ENCODE peak calls at places on chromosomes 4 and X, in five cellular contexts. One of them, this sample, is unnamed. For H3K9me3, the result is how much of the 10 kb centered on the place peaks cover.

GRCh38 chr4:80125252-80126177 is 52.5 kb upstream of the ANTXR2 start:
- DNase-seq in OCI-LY7: peak
- DNase-seq in breast epithelium: no peak
- DNase-seq in aorta: no peak
- DNase-seq in CD8-positive, alpha-beta T cell: peak
- DNase-seq in this sample: peak

GRCh38 chr4:176964116-176964691 is 171.5 kb upstream of the VEGFC start:
- DNase-seq in CD8-positive, alpha-beta T cell: no peak
- DNase-seq in OCI-LY7: peak
- DNase-seq in breast epithelium: no peak
- DNase-seq in aorta: no peak
- DNase-seq in this sample: no peak

GRCh38 chr4:107392380-107392779 is 327.7 kb downstream of the PAPSS1 start:
- DNase-seq in aorta: no peak
- DNase-seq in OCI-LY7: no peak
- DNase-seq in breast epithelium: no peak
- DNase-seq in CD8-positive, alpha-beta T cell: no peak
- DNase-seq in this sample: no peak

GRCh38 chrX:66731398-66731797 is 92.5 kb upstream of the EDA2R start:
- DNase-seq in aorta: no peak
- DNase-seq in CD8-positive, alpha-beta T cell: no peak
- DNase-seq in OCI-LY7: peak
- DNase-seq in breast epithelium: no peak
- DNase-seq in this sample: no peak

GRCh38 chr4:17636696-17637351 is 22.4 kb downstream of the MED28 start:
- DNase-seq in aorta: peak
- DNase-seq in OCI-LY7: peak
- DNase-seq in CD8-positive, alpha-beta T cell: peak
- DNase-seq in breast epithelium: peak
- DNase-seq in this sample: peak

GRCh38 chr4:122739174-122739573 is 6.7 kb downstream of the BBS12 start:
- DNase-seq in OCI-LY7: no peak
- DNase-seq in aorta: no peak
- DNase-seq in CD8-positive, alpha-beta T cell: no peak
- DNase-seq in breast epithelium: no peak
- DNase-seq in this sample: no peak

GRCh38 chr4:104394409-104394813 is 100.3 kb downstream of the CXXC4 start:
- DNase-seq in CD8-positive, alpha-beta T cell: no peak
- DNase-seq in aorta: no peak
- DNase-seq in breast epithelium: no peak
- DNase-seq in OCI-LY7: no peak
- DNase-seq in this sample: no peak

GRCh38 chrX:102746134-102746584 is 25.6 kb downstream of the GPRASP3 start:
- DNase-seq in OCI-LY7: no peak
- DNase-seq in breast epithelium: no peak
- DNase-seq in aorta: peak
- DNase-seq in CD8-positive, alpha-beta T cell: peak
- DNase-seq in this sample: no peak

GRCh38 chr4:8599657-8600056 is 7.1 kb downstream of the CPZ start:
- DNase-seq in OCI-LY7: no peak
- DNase-seq in aorta: no peak
- DNase-seq in breast epithelium: no peak
- DNase-seq in CD8-positive, alpha-beta T cell: no peak
- DNase-seq in this sample: no peak

GRCh38 chr4:38782452-38783108 is at the start of gene TLR10:
- DNase-seq in OCI-LY7: peak
- DNase-seq in breast epithelium: no peak
- DNase-seq in aorta: no peak
- DNase-seq in CD8-positive, alpha-beta T cell: peak
- DNase-seq in this sample: no peak

GRCh38 chr4:39621582-39621981 is 17.1 kb downstream of the SMIM14 start:
- DNase-seq in breast epithelium: no peak
- DNase-seq in OCI-LY7: no peak
- DNase-seq in CD8-positive, alpha-beta T cell: no peak
- DNase-seq in aorta: peak
- DNase-seq in this sample: no peak

GRCh38 chr4:84892950-84893349 is 73.5 kb downstream of the WDFY3 start:
- DNase-seq in breast epithelium: no peak
- DNase-seq in aorta: no peak
- DNase-seq in CD8-positive, alpha-beta T cell: no peak
- DNase-seq in OCI-LY7: no peak
- DNase-seq in this sample: no peak

GRCh38 chr4:108850407-108850709 is 87.5 kb upstream of the ETNPPL start:
- DNase-seq in CD8-positive, alpha-beta T cell: no peak
- DNase-seq in OCI-LY7: peak
- DNase-seq in aorta: no peak
- DNase-seq in breast epithelium: no peak
- DNase-seq in this sample: no peak

GRCh38 chr4:54586343-54586953 is 71.3 kb upstream of the KIT start:
- DNase-seq in aorta: no peak
- DNase-seq in CD8-positive, alpha-beta T cell: no peak
- DNase-seq in breast epithelium: no peak
- DNase-seq in OCI-LY7: no peak
- DNase-seq in this sample: no peak

GRCh38 chr4:2545321-2546013 is 9.0 kb downstream of the FAM193A start:
- DNase-seq in aorta: no peak
- DNase-seq in breast epithelium: no peak
- DNase-seq in CD8-positive, alpha-beta T cell: no peak
- DNase-seq in OCI-LY7: no peak
- DNase-seq in this sample: no peak

GRCh38 chr4:184170996-184171395 is 46.7 kb downstream of the ENPP6 start:
- DNase-seq in CD8-positive, alpha-beta T cell: no peak
- DNase-seq in aorta: no peak
- DNase-seq in breast epithelium: no peak
- DNase-seq in OCI-LY7: no peak
- DNase-seq in this sample: no peak

GRCh38 chr4:20318899-20319291 is 67.2 kb downstream of the SLIT2 start:
- DNase-seq in breast epithelium: no peak
- DNase-seq in CD8-positive, alpha-beta T cell: no peak
- DNase-seq in OCI-LY7: no peak
- DNase-seq in aorta: no peak
- DNase-seq in this sample: no peak

GRCh38 chrX:100381613-100382012 is 28.5 kb downstream of the PCDH19 start:
- DNase-seq in CD8-positive, alpha-beta T cell: no peak
- DNase-seq in aorta: no peak
- DNase-seq in breast epithelium: no peak
- DNase-seq in OCI-LY7: no peak
- DNase-seq in this sample: no peak

GRCh38 chrX:117092641-117093040 is 629.9 kb upstream of the CT83 start:
- DNase-seq in aorta: no peak
- DNase-seq in OCI-LY7: no peak
- DNase-seq in CD8-positive, alpha-beta T cell: no peak
- DNase-seq in breast epithelium: no peak
- DNase-seq in this sample: no peak
- H3K9me3 ChIP-seq in aorta: under half
- H3K9me3 ChIP-seq in OCI-LY7: under half
- H3K9me3 ChIP-seq in CD8-positive, alpha-beta T cell: under half
- H3K9me3 ChIP-seq in breast epithelium: under half
- H3K9me3 ChIP-seq in this sample: under half

GRCh38 chr4:63212075-63212474 is 1197.2 kb downstream of the TECRL start:
- DNase-seq in aorta: no peak
- DNase-seq in breast epithelium: no peak
- DNase-seq in OCI-LY7: no peak
- DNase-seq in CD8-positive, alpha-beta T cell: no peak
- DNase-seq in this sample: no peak
- H3K9me3 ChIP-seq in aorta: under half
- H3K9me3 ChIP-seq in breast epithelium: under half
- H3K9me3 ChIP-seq in OCI-LY7: under half
- H3K9me3 ChIP-seq in CD8-positive, alpha-beta T cell: under half
- H3K9me3 ChIP-seq in this sample: under half

DNA sequence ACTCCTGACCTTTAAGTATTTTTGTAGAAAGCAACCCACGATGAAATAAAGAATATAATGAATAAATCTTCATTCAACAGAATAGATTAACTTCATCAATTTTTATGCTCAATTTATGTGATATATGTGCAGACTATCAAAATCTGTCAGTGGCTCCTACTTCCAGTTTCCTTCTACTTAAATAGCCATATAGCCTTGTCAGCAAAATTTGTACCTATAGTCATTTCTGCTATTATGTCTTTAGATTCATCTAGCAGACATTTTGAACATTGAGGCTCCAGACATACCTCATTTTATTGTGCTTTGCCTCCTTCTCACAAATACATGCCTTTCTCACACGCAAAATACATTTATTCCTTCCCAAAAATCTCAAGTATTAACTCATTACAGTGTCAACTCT is 971.7 kb downstream of the FAM133A start:
- DNase-seq in CD8-positive, alpha-beta T cell: no peak
- DNase-seq in breast epithelium: no peak
- DNase-seq in aorta: no peak
- DNase-seq in OCI-LY7: no peak
- DNase-seq in this sample: no peak
- H3K9me3 ChIP-seq in CD8-positive, alpha-beta T cell: under half
- H3K9me3 ChIP-seq in breast epithelium: under half
- H3K9me3 ChIP-seq in aorta: under half
- H3K9me3 ChIP-seq in OCI-LY7: under half
- H3K9me3 ChIP-seq in this sample: under half

GRCh38 chr4:1255699-1256098 is 6.8 kb upstream of the CTBP1 start:
- DNase-seq in OCI-LY7: no peak
- DNase-seq in aorta: no peak
- DNase-seq in breast epithelium: no peak
- DNase-seq in CD8-positive, alpha-beta T cell: no peak
- DNase-seq in this sample: no peak
- H3K9me3 ChIP-seq in OCI-LY7: under half
- H3K9me3 ChIP-seq in aorta: under half
- H3K9me3 ChIP-seq in breast epithelium: under half
- H3K9me3 ChIP-seq in CD8-positive, alpha-beta T cell: under half
- H3K9me3 ChIP-seq in this sample: under half

GRCh38 chr4:213971-214370 is 89.7 kb downstream of the ZNF718 start:
- DNase-seq in aorta: no peak
- DNase-seq in CD8-positive, alpha-beta T cell: no peak
- DNase-seq in OCI-LY7: no peak
- DNase-seq in breast epithelium: no peak
- DNase-seq in this sample: no peak

GRCh38 chr4:212438-213174 is 88.3 kb downstream of the ZNF718 start:
- DNase-seq in CD8-positive, alpha-beta T cell: no peak
- DNase-seq in OCI-LY7: no peak
- DNase-seq in aorta: peak
- DNase-seq in breast epithelium: peak
- DNase-seq in this sample: no peak

DNA sequence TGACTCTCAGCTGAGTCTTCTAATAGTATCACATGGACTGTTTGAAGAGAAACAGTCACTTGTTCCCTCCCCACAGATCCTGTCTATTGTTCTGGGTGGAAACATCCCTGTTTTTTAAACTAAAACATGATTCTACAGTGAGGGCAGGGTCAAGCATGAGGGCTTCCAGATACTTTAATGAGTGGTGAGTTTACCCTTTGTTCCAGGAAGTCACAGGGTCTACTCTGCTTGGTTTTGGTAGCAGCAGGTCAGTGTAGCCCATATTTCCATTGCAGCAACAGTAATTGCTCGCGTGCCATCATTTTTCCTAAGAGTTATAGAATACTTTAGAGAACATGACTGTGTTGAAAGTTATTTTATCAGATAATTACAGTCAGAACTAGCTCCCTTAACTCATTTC is 87.4 kb downstream of the ZNF732 start:
- DNase-seq in CD8-positive, alpha-beta T cell: no peak
- DNase-seq in aorta: no peak
- DNase-seq in OCI-LY7: no peak
- DNase-seq in breast epithelium: no peak
- DNase-seq in this sample: no peak
- H3K9me3 ChIP-seq in CD8-positive, alpha-beta T cell: under half
- H3K9me3 ChIP-seq in aorta: under half
- H3K9me3 ChIP-seq in OCI-LY7: under half
- H3K9me3 ChIP-seq in breast epithelium: under half
- H3K9me3 ChIP-seq in this sample: under half

DNA sequence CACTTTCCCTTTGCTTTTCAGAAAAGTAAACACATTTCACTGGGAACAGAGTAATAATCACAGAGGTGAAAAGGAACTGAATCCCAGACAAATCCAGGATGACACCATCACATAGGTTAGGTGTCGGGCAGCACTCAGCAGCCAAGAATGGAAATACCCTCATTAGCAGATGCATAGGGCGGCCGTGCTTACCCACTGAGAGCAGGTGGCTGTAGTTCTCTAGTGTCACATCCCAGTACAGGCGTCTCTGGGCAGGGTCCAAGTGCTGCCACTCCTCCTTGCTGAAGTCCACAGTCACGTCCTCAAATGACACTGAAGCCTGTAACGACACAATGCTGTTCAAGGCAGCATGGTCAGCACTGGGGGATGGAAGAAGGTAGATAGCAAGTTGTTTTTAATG is 26.9 kb downstream of the ZNF41 start:
- DNase-seq in breast epithelium: no peak
- DNase-seq in CD8-positive, alpha-beta T cell: no peak
- DNase-seq in OCI-LY7: no peak
- DNase-seq in aorta: no peak
- DNase-seq in this sample: no peak
- H3K9me3 ChIP-seq in breast epithelium: under half
- H3K9me3 ChIP-seq in CD8-positive, alpha-beta T cell: under half
- H3K9me3 ChIP-seq in OCI-LY7: under half
- H3K9me3 ChIP-seq in aorta: under half
- H3K9me3 ChIP-seq in this sample: under half

GRCh38 chrX:148662014-148662413 is 161.6 kb downstream of the AFF2 start:
- DNase-seq in OCI-LY7: no peak
- DNase-seq in CD8-positive, alpha-beta T cell: no peak
- DNase-seq in breast epithelium: no peak
- DNase-seq in aorta: no peak
- DNase-seq in this sample: no peak
- H3K9me3 ChIP-seq in OCI-LY7: under half
- H3K9me3 ChIP-seq in CD8-positive, alpha-beta T cell: under half
- H3K9me3 ChIP-seq in breast epithelium: under half
- H3K9me3 ChIP-seq in aorta: under half
- H3K9me3 ChIP-seq in this sample: under half

DNA sequence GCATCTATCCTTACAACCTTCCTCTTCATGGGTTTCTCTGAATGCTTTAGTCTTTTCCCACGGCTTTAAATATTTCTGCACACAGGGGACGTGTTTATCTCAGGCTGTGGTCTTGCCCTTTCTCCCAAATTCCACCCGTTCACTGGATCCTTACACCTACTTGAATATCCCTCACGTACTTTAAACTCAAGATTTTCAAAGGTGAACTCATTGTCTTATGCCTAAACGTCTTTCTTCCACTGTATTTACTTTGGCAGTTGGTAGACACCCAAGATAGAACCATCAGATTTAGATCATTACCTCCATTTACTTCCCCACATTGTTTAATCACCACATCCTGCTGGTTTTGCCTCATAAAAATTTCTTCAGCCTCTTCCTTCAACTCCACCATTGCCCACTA is 269.2 kb downstream of the CBLL2 start:
- DNase-seq in OCI-LY7: no peak
- DNase-seq in breast epithelium: no peak
- DNase-seq in CD8-positive, alpha-beta T cell: no peak
- DNase-seq in aorta: no peak
- DNase-seq in this sample: no peak
- H3K9me3 ChIP-seq in OCI-LY7: under half
- H3K9me3 ChIP-seq in breast epithelium: under half
- H3K9me3 ChIP-seq in CD8-positive, alpha-beta T cell: under half
- H3K9me3 ChIP-seq in aorta: under half
- H3K9me3 ChIP-seq in this sample: under half

DNA sequence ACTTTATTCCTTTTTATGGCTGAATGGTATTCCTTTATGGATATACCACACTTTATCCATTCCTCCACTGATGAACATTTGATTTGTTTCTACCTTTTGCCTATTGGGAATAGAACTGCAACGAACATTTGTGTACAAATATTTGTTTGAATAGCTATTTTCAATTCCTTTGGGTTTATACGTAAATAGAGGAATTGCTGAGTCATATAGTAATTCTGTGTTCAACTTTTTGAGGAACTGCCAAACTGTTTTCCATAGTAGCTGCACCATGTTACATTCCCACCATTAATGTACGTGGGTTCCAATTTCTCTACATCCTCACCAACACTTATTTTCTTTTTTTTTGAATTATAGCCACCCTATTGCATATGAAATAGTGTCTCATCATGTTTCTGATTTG is 156.5 kb upstream of the ATP6AP2 start:
- DNase-seq in CD8-positive, alpha-beta T cell: no peak
- DNase-seq in breast epithelium: no peak
- DNase-seq in OCI-LY7: no peak
- DNase-seq in aorta: no peak
- DNase-seq in this sample: no peak
- H3K9me3 ChIP-seq in CD8-positive, alpha-beta T cell: under half
- H3K9me3 ChIP-seq in breast epithelium: under half
- H3K9me3 ChIP-seq in OCI-LY7: under half
- H3K9me3 ChIP-seq in aorta: under half
- H3K9me3 ChIP-seq in this sample: under half

This sample was measured in T-helper 17 cell.